ENCODE peak calls at places on chromosomes 11 and 22, in ten cellular contexts. H, S, R, Q, K, L, C, A, J and D are unnamed samples.

GRCh38 chr11:24437123-24437522 is 59.7 kb upstream of the LUZP2 start:
- DNase-seq in H (no peak), S (no peak), R (no peak), Q (no peak), K (no peak), L (no peak), C (no peak), A (no peak), J (no peak), D (no peak)

GRCh38 chr11:112440518-112440917 is 179.9 kb upstream of the PLET1 start:
- DNase-seq in H (no peak), S (no peak), R (no peak), Q (no peak), K (peak), L (no peak), C (no peak), A (no peak), J (no peak), D (no peak)

GRCh38 chr11:87451400-87451799 is 413.7 kb downstream of the TMEM135 start:
- DNase-seq in H (no peak), S (no peak), R (no peak), Q (no peak), K (no peak), L (peak), C (no peak), A (no peak), J (no peak), D (no peak)

GRCh38 chr22:48258841-48259240 is 1496.4 kb downstream of the TBC1D22A start:
- DNase-seq in H (no peak), S (no peak), R (no peak), Q (no peak), K (no peak), L (no peak), C (no peak), A (no peak), J (no peak), D (no peak)

GRCh38 chr11:19711911-19712280 is 741 bp upstream of the NAV2 start:
- DNase-seq in H (no peak), S (no peak), R (no peak), Q (no peak), K (peak), L (no peak), C (no peak), A (no peak), J (peak), D (no peak)

GRCh38 chr22:42016111-42016510 is 17.5 kb downstream of the WBP2NL start:
- DNase-seq in H (no peak), S (no peak), R (no peak), Q (no peak), K (no peak), L (no peak), C (no peak), A (no peak), J (no peak), D (no peak)

GRCh38 chr11:58513747-58514367 is 6.0 kb upstream of the OR5B21 start:
- DNase-seq in H (peak), S (peak), R (peak), Q (peak), K (peak), L (peak), C (no peak), A (no peak), J (peak), D (peak)

GRCh38 chr11:8081591-8082021 is 595 bp downstream of the TUB start:
- DNase-seq in H (no peak), S (no peak), R (no peak), Q (no peak), K (no peak), L (peak), C (no peak), A (no peak), J (no peak), D (no peak)

GRCh38 chr11:131465056-131465455 is 94.6 kb downstream of the NTM start:
- DNase-seq in H (no peak), S (no peak), R (no peak), Q (no peak), K (no peak), L (no peak), C (no peak), A (no peak), J (no peak), D (no peak)

GRCh38 chr11:32821517-32821916 is 8.2 kb upstream of the PRRG4 start:
- DNase-seq in H (no peak), S (no peak), R (no peak), Q (no peak), K (peak), L (no peak), C (no peak), A (no peak), J (no peak), D (peak)

GRCh38 chr11:84608788-84609309 is 1018.3 kb downstream of the DLG2 start:
- DNase-seq in H (no peak), S (no peak), R (no peak), Q (no peak), K (no peak), L (no peak), C (no peak), A (no peak), J (no peak), D (no peak)

GRCh38 chr11:27696961-27697360 is 3.3 kb downstream of the BDNF start:
- DNase-seq in H (no peak), S (no peak), R (no peak), Q (no peak), K (no peak), L (peak), C (no peak), A (no peak), J (no peak), D (no peak)

GRCh38 chr11:119853581-119854360 is 124.8 kb upstream of the NECTIN1 start:
- DNase-seq in H (no peak), S (no peak), R (no peak), Q (no peak), K (no peak), L (no peak), C (no peak), A (no peak), J (no peak), D (no peak)

GRCh38 chr22:27206001-27206746 is 548.8 kb downstream of the MIAT start:
- DNase-seq in H (no peak), S (no peak), R (no peak), Q (no peak), K (peak), L (peak), C (no peak), A (no peak), J (no peak), D (no peak)

GRCh38 chr11:70448983-70449567 is 50.7 kb downstream of the CTTN start:
- DNase-seq in H (no peak), S (no peak), R (no peak), Q (peak), K (no peak), L (no peak), C (no peak), A (no peak), J (no peak), D (no peak)

GRCh38 chr22:20037419-20037818 is 16.5 kb downstream of the TANGO2 start:
- DNase-seq in H (no peak), S (no peak), R (no peak), Q (no peak), K (no peak), L (no peak), C (no peak), A (no peak), J (no peak), D (no peak)

GRCh38 chr11:46296520-46297448 is 19.3 kb downstream of the CREB3L1 start:
- DNase-seq in H (peak), S (no peak), R (no peak), Q (no peak), K (no peak), L (peak), C (no peak), A (no peak), J (no peak), D (no peak)

GRCh38 chr11:120404495-120404894 is 68.3 kb downstream of the ARHGEF12 start:
- DNase-seq in H (no peak), S (no peak), R (no peak), Q (no peak), K (no peak), L (no peak), C (no peak), A (no peak), J (no peak), D (no peak)

GRCh38 chr11:131041331-131042040 is 125.2 kb upstream of the SNX19 start:
- DNase-seq in H (no peak), S (no peak), R (no peak), Q (no peak), K (peak), L (no peak), C (no peak), A (no peak), J (no peak), D (peak)

GRCh38 chr22:49371325-49372110 is 456.2 kb downstream of the BRD1 start:
- DNase-seq in H (no peak), S (no peak), R (peak), Q (no peak), K (no peak), L (no peak), C (peak), A (no peak), J (no peak), D (no peak)

GRCh38 chr22:46352691-46353386 is 17.3 kb downstream of the TRMU start:
- DNase-seq in H (peak), S (peak), R (peak), Q (peak), K (peak), L (peak), C (peak), A (no peak), J (peak), D (peak)

GRCh38 chr22:19962246-19962908 is 20.8 kb upstream of the TXNRD2 start:
- DNase-seq in H (peak), S (peak), R (peak), Q (peak), K (peak), L (peak), C (peak), A (peak), J (peak), D (peak)

GRCh38 chr11:75743711-75744563 is 24.6 kb upstream of the DGAT2 start:
- DNase-seq in H (no peak), S (no peak), R (no peak), Q (no peak), K (no peak), L (no peak), C (no peak), A (no peak), J (no peak), D (no peak)

GRCh38 chr22:20442485-20443284 is 5.1 kb upstream of the SCARF2 start:
- DNase-seq in H (peak), S (no peak), R (no peak), Q (no peak), K (no peak), L (no peak), C (peak), A (no peak), J (no peak), D (no peak)

GRCh38 chr22:42642801-42643631 is 2.6 kb upstream of the ATP5MGL start:
- DNase-seq in H (no peak), S (no peak), R (no peak), Q (no peak), K (no peak), L (no peak), C (no peak), A (no peak), J (no peak), D (no peak)

DNA sequence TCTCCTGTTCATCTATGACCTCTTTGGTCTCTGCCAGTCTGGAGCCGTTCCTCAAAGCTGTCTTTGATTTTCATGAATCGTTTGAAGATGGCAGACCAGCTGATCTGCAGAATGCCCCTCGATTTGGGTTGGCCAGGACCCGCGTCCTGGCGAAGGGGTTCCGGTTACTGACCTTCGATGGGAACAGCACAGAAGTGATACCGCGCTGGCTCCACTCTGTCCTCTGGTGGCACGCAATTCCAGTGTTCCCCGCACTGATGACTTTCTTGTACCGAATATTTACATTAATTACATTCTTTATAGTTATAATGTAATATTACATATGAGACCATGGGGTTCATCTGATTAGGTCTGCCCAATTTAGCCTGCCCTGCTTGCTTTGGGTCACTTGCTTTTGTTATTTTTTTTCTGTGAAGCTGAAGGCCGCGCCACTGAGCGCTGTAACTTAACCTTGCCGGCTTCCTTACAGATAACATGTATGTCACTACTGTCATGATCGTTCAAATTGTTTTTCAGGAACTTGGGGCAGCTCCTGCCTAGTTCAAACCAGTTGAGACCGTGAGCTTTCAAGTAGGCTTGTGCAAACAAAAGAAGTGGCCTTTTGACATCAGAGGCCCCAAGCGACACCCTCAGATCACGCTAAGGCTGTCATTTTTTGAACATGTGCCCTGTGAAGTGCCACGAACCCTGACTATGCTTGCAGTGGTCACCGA is 4.1 kb upstream of the USP18 start:
- DNase-seq in H (no peak), S (no peak), R (no peak), Q (no peak), K (no peak), L (no peak), C (no peak), A (no peak), J (no peak), D (no peak)
- H3K27ac ChIP-seq in H (no peak), S (no peak), R (no peak), Q (no peak), K (no peak), L (no peak), C (no peak), A (no peak), J (no peak), D (no peak)

DNA sequence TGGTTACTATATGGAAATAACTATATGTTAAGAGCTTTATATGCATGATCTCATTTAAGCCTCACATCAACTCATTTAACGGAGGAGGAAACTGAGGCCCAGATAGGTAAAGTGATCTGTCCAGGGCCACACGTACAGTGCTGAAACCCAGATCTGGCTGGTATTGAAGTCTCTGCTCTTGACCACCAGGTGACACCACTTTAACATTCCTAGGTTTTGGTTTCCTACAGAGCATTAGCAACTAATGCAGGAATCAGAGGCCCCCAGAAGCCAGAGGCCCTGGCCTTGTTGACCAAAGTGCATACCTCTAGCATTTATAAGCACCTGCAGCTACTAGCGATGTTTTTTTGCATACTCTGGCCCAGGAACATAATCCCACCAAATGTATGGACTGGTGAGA is 12.9 kb upstream of the LIMK2 start:
- DNase-seq in H (no peak), S (no peak), R (no peak), Q (no peak), K (no peak), L (no peak), C (no peak), A (no peak), J (no peak), D (no peak)
- TF ChIP-seq CTCF in H (no peak), S (no peak), R (no peak), Q (peak), K (peak), L (no peak), C (no peak), A (no peak), J (peak), D (no peak)

GRCh38 chr22:39452740-39453040 is 4.1 kb upstream of the MGAT3 start:
- DNase-seq in H (no peak), S (no peak), R (no peak), Q (no peak), K (no peak), L (no peak), C (no peak), A (no peak), J (no peak), D (no peak)

GRCh38 chr22:39448205-39449054 is 8.4 kb upstream of the MGAT3 start:
- DNase-seq in H (no peak), S (no peak), R (no peak), Q (peak), K (no peak), L (no peak), C (no peak), A (no peak), J (no peak), D (no peak)

GRCh38 chr22:39446239-39446721 is 10.5 kb upstream of the MGAT3 start:
- DNase-seq in H (no peak), S (no peak), R (no peak), Q (peak), K (no peak), L (no peak), C (no peak), A (no peak), J (peak), D (no peak)

GRCh38 chr22:39450258-39450955 is 6.4 kb upstream of the MGAT3 start:
- DNase-seq in H (no peak), S (no peak), R (no peak), Q (no peak), K (no peak), L (no peak), C (no peak), A (no peak), J (no peak), D (no peak)

GRCh38 chr22:39449708-39450107 is 7.1 kb upstream of the MGAT3 start:
- DNase-seq in H (no peak), S (no peak), R (no peak), Q (peak), K (no peak), L (no peak), C (no peak), A (no peak), J (no peak), D (no peak)
- H3K27ac ChIP-seq in H (no peak), S (no peak), R (no peak), Q (peak), K (no peak), L (no peak), C (no peak), A (no peak), J (no peak), D (no peak)

DNA sequence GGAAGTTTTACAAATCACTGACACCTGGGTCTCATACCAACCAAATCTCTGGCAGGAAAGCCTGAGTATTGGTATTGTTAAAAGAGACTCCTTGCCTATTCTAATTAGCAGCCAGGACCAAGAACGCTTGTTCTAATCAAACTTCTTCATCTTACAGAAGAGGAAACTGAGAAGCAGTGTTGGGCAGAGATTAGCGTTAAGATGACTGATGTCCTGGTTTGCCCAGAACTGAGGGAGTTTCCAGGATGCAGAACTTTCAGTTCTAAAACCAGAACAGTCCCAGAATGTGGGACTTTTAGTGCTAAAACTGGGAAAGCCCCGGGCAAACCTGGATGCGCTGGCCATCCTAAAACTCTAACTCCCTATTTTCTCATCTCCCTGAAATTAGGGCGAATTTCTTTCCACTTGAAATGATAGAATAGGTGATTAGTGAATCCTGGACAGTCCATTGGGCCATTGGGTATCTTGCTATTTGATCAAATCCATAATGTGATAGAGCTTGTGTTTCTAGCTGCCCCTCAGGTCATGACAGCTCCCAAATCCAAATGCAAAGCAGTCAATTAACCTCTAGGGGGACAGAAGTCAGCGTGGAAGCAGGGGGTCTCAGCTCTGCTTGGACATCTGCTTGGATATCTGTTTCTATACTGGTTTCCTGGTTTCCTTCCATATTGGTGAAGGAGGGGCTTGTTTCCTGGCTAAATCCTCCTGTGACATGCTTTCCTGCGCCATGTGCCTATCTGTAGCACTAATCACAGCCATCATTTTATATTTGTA is 16.0 kb upstream of the TMPRSS13 start:
- DNase-seq in H (no peak), S (no peak), R (no peak), Q (no peak), K (no peak), L (no peak), C (no peak), A (no peak), J (no peak), D (no peak)
- TF ChIP-seq CTCF in H (peak), S (no peak), R (no peak), Q (peak), K (no peak), L (no peak), C (no peak), A (no peak), J (no peak), D (no peak)

DNA sequence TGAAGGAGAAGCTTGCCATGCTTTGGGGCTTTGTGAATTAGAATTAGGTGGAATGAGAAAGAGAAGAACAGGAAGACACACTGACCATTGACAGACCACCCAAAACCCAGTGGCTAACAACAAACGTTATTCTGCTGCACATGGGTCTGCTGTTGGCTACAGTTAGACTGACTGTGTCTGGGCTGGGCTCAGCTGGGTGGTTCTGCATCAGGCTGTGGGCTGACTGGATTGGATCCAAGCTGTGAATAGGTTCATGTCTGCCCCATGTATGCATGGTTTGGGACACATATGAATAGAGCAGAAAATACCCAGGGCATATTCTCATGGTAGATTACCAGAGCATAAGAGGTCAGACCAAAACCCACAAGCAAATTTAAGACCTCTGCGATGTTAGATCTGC is 11.7 kb upstream of the LDLRAD3 start:
- DNase-seq in H (no peak), S (no peak), R (no peak), Q (no peak), K (no peak), L (no peak), C (no peak), A (no peak), J (no peak), D (no peak)
- H3K27ac ChIP-seq in H (no peak), S (no peak), R (peak), Q (no peak), K (no peak), L (no peak), C (no peak), A (no peak), J (no peak), D (no peak)

GRCh38 chr11:38411149-38411548 is 1813.1 kb upstream of the RAG2 start:
- DNase-seq in H (no peak), S (no peak), R (no peak), Q (no peak), K (no peak), L (no peak), C (no peak), A (no peak), J (no peak), D (no peak)
- TF ChIP-seq CTCF in H (no peak), S (no peak), R (no peak), Q (no peak), K (peak), L (no peak), C (no peak), A (no peak), J (no peak), D (peak)